ENCODE peak calls at places on chromosomes 4 and X, in seven cellular contexts. L is stomach, Q is right lobe of liver, S is tibial nerve, P is IMR-90, W is uterus, A is suprapubic skin. K is an unnamed sample.

GRCh38 chr4:84171871-84172270 is 327.2 kb downstream of the NKX6-1 start:
- DNase-seq in L (no peak), W (no peak), S (no peak), A (no peak), Q (no peak), P (no peak), K (no peak)

GRCh38 chr4:8292388-8293107 is 23.0 kb downstream of the HTRA3 start:
- DNase-seq in L (no peak), A (peak), Q (no peak), S (no peak), W (peak), P (no peak), K (no peak)

GRCh38 chr4:133565379-133565778 is 416.3 kb downstream of the PCDH10 start:
- DNase-seq in L (no peak), Q (no peak), W (no peak), S (no peak), P (peak), A (no peak), K (no peak)

GRCh38 chr4:67593741-67594175 is 35.2 kb downstream of the STAP1 start:
- DNase-seq in L (no peak), Q (no peak), A (no peak), P (peak), W (no peak), S (no peak), K (no peak)

GRCh38 chr4:90002406-90003040 is 107.9 kb downstream of the MMRN1 start:
- DNase-seq in A (no peak), P (no peak), Q (no peak), W (no peak), L (no peak), S (no peak), K (no peak)

GRCh38 chrX:110135618-110136017 is 132.7 kb downstream of the TMEM164 start:
- DNase-seq in Q (no peak), A (no peak), W (no peak), L (no peak), S (no peak), P (peak), K (no peak)

GRCh38 chr4:165928601-165929000 is 55.6 kb downstream of the TLL1 start:
- DNase-seq in W (no peak), S (no peak), Q (no peak), P (no peak), A (no peak), L (no peak), K (no peak)

GRCh38 chr4:154807042-154807630 is 26.1 kb downstream of the RBM46 start:
- DNase-seq in W (no peak), S (no peak), A (no peak), L (no peak), P (peak), Q (no peak), K (no peak)

GRCh38 chr4:182680196-182680771 is 236.9 kb downstream of the DCTD start:
- DNase-seq in S (no peak), Q (no peak), W (no peak), A (no peak), P (no peak), L (no peak), K (peak)

GRCh38 chr4:75189976-75190375 is 257.1 kb downstream of the PARM1 start:
- DNase-seq in A (no peak), W (no peak), S (no peak), L (no peak), Q (no peak), P (no peak), K (no peak)

GRCh38 chr4:121964958-121965357 is 13.1 kb upstream of the TRPC3 start:
- DNase-seq in L (no peak), W (no peak), P (no peak), A (no peak), Q (no peak), S (no peak), K (no peak)

GRCh38 chrX:106955004-106955772 is 35.0 kb downstream of the CLDN2 start:
- DNase-seq in Q (no peak), S (no peak), L (no peak), W (no peak), P (peak), A (no peak), K (no peak)

GRCh38 chr4:43271946-43272345 is 379.4 kb downstream of the GRXCR1 start:
- DNase-seq in P (no peak), Q (no peak), W (no peak), L (no peak), A (no peak), S (no peak), K (no peak)

GRCh38 chrX:5399403-5399802 is 829.3 kb downstream of the NLGN4X start:
- DNase-seq in W (no peak), L (no peak), Q (no peak), A (no peak), P (no peak), S (no peak), K (no peak)

GRCh38 chrX:50168305-50168704 is 32.5 kb downstream of the AKAP4 start:
- DNase-seq in P (peak), S (no peak), L (no peak), W (no peak), A (no peak), Q (no peak), K (no peak)

GRCh38 chrX:106959897-106960296 is 39.7 kb downstream of the CLDN2 start:
- DNase-seq in A (no peak), S (no peak), L (no peak), Q (peak), W (no peak), P (peak), K (no peak)

GRCh38 chr4:88756149-88756548 is 58.5 kb upstream of the NAP1L5 start:
- DNase-seq in Q (peak), W (no peak), L (no peak), S (no peak), P (no peak), A (no peak), K (no peak)

GRCh38 chr4:46839128-46839527 is 69.9 kb downstream of the COX7B2 start:
- DNase-seq in W (no peak), A (no peak), S (no peak), L (no peak), Q (no peak), P (no peak), K (no peak)

GRCh38 chr4:148795156-148795864 is 353.1 kb upstream of the NR3C2 start:
- DNase-seq in A (no peak), P (peak), Q (no peak), W (no peak), L (peak), S (no peak), K (peak)

GRCh38 chrX:22691966-22692565 is 307.7 kb upstream of the DDX53 start:
- DNase-seq in L (no peak), A (no peak), Q (no peak), S (no peak), P (no peak), W (no peak), K (no peak)

GRCh38 chrX:44235534-44235933 is 107.9 kb downstream of the EFHC2 start:
- DNase-seq in A (no peak), L (no peak), S (no peak), W (no peak), Q (no peak), P (no peak), K (no peak)

GRCh38 chrX:44234541-44234940 is 108.9 kb downstream of the EFHC2 start:
- DNase-seq in A (no peak), L (no peak), P (no peak), S (no peak), Q (no peak), W (no peak), K (no peak)

GRCh38 chrX:44232100-44232499 is 111.4 kb downstream of the EFHC2 start:
- DNase-seq in L (no peak), A (no peak), W (no peak), P (no peak), S (no peak), Q (no peak), K (no peak)

GRCh38 chrX:44239036-44239435 is 104.4 kb downstream of the EFHC2 start:
- DNase-seq in Q (no peak), L (no peak), P (no peak), W (no peak), A (no peak), S (no peak), K (no peak)

DNA sequence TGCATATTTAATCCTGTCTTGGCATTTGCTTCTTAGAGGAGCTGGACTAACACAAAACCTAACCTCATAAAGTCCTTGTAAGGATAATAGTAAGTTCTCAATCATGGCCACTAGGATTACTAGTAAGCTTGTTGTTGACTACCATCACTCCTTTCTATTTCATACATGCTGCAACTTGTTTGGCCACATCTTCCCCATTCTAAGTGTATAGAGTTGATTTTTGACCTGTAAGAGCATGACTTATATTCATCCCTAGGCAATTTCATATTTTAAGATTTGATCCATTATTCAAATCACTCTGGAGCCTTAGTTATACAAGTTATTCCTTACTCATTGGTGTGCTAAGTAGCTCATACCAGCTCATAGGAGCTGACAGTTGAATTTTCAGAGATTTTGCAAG is 109.4 kb downstream of the EFHC2 start:
- DNase-seq in S (no peak), Q (no peak), A (no peak), L (no peak), W (no peak), P (no peak), K (no peak)
- H3K4me3 ChIP-seq in S (no peak), Q (no peak), A (no peak), L (no peak), W (no peak), P (no peak), K (no peak)

DNA sequence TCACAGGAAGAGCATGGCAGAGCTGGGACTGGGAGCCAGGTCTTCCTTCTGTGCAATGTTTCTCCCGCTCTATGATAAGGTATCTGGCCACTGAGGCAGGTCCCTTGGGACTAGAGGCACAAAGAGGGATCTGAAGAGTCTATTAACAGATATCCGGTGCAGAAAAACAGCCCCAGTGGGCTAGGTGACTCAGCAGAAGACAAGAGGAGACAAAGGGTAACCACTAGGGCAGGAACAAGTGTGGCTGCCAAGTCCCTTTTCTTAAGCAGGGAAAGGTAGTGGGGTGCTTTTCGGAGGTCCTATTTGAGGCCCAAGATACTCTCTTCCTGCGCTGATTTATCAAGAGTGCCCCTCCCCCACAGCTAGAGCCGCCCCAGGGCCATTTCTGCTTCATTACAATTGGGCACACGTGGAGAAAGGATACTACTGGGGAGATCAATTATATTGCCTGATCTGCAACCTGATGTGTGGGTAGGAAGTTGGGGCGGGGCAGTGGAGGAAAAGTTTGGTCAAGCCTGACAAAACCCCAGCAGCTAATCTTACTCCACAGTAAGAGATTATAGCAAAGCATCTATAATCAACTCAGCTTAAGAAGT is at the start of gene DGAT2L6:
- DNase-seq in L (no peak), Q (no peak), P (no peak), S (no peak), A (no peak), W (no peak), K (no peak)
- TF ChIP-seq POLR2A in L (no peak), Q (no peak), P (no peak), S (no peak), A (no peak), W (no peak), K (no peak)

GRCh38 chr4:107838763-107839162 is 14.0 kb downstream of the SGMS2 start:
- DNase-seq in L (no peak), P (peak), S (no peak), W (no peak), Q (no peak), A (no peak), K (no peak)
- H3K27ac ChIP-seq in L (peak), P (no peak), S (peak), W (no peak), Q (no peak), A (peak), K (no peak)

DNA sequence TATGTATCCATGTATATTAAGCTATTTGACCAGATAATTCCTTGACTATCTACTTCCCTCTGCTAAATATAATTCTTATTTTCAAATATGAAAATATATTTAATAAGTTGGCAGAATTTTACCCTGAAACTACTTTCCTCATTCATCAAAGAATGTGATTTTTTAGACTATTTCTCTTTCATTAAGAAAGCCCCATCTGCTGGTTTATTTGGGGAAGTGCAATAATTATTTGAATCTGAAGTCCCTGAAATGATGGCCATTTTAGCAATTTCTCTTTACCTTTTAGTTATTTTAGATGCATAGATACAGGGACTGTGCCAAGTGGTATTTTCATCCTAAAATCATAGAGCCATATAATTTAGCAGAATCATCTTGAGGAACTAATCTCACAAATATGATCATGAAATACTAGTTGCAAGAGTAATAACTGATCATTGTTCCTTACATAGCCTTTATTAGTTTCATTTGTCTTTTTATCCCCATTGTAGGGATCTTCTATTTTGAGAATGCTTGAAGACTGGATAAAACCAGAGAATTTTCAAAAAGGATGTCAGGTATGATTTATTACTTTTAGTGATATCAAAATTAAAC is 39.0 kb downstream of the ENPEP start:
- DNase-seq in W (no peak), A (no peak), S (no peak), P (peak), Q (no peak), L (no peak), K (no peak)
- H3K4me3 ChIP-seq in W (no peak), A (no peak), S (no peak), P (no peak), Q (no peak), L (no peak), K (no peak)

GRCh38 chrX:28910501-28910900 is 323.3 kb downstream of the IL1RAPL1 start:
- DNase-seq in P (peak), L (no peak), S (no peak), Q (no peak), W (no peak), A (no peak), K (no peak)
- TF ChIP-seq POLR2A in P (no peak), L (no peak), S (no peak), Q (no peak), W (no peak), A (no peak), K (no peak)

DNA sequence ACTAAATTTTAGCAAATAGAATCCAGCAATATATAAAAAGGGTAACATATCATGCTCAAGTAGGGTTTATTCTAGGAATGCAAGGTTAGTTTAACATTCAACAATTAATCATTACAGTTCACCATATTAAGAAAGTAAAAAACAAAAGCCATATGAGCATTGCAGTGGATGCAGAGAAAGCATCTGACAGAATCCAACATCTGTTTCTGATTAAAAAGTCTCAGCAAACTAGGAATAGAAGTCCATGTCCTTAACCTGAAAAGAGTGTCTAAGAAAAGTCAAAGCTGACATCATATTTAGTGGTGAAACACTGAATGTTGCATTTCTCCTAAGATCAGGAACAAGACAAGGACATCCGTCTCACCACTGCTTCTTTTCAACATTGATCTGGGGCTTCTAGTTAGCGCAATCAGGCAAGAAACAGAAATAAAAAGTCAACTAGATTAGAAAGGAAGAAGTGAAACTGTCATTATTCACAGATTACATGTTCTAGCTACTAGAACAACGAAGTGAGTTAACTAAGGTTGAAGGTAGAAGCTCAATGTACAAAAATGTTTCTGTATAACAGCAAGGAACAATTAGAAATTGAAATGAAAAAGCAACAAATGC is 49.3 kb downstream of the MRPL1 start:
- DNase-seq in A (no peak), L (no peak), Q (no peak), S (no peak), W (no peak), P (peak), K (no peak)
- H3K27ac ChIP-seq in A (no peak), L (no peak), Q (no peak), S (no peak), W (no peak), P (no peak), K (no peak)

DNA sequence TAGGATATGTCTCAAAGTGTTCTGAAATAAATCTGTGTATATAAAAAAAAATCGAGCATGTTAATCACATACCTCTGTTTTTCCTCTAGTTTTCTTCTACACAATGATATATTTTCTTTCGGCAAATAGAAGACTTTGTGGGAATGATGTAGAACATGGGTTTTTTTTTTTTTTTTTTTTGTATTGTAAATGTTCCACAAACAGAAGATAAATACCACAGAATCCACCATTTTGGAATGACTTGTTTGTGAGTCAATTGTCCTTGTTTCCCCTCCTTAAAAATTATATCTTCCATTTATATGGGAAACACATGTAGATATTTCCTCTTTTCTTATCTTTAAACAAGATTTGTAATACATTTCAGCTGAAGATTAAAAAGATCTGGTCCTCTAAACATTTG is 304.5 kb downstream of the SPRY1 start:
- DNase-seq in Q (no peak), A (no peak), S (no peak), W (no peak), P (peak), L (no peak), K (no peak)
- H3K4me3 ChIP-seq in Q (no peak), A (no peak), S (no peak), W (no peak), P (no peak), L (no peak), K (no peak)

DNA sequence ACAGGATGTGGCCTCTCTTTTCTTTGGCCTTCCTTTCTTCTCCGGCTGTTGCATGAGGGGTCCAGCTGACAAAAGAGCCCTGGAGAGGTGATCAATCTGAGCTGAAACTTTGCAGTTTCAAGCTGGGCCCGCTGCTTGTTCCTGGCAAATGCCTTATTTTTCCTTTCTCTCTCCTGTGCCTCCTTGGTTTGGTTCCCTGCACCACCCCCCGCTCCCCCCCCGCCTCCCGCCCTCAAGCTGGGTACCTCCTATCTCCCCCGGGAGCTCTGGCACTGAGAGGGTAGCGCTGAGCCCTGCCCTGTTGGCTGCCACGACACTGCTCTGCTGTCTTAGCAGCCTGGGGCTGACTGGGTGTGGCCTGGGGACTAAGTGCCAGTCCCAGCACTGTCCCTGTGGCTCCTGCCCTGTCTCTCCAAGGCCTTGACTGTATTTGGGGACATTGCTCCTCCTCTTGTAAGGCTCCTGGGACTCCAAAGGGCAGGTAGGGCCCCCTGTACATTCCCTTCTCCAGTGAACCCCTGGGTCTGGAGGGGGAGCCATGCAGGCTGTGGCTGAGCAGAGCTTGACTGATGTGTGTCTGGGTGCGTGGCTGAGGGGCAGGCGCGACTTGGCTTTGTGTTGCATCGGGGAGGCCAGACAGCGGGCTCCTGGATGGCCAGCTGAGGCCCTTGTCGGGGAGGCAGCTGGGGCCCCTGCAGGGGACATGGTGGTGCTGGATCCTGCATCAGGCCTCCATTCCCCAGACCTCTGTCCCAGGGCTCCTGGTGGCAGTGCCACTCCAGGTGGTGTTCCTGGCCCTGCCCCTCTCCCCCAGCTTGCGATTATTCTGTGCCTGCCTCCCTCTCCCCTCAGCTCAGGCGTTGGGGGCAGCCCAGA is 1.1 kb downstream of the PLXNA3 start:
- DNase-seq in S (no peak), W (no peak), A (no peak), Q (no peak), L (peak), P (no peak), K (no peak)
- TF ChIP-seq POLR2A in S (no peak), W (no peak), A (no peak), Q (no peak), L (no peak), P (no peak), K (no peak)